ENCODE peak calls at places on chromosomes 4 and X, in six cellular contexts. E is sigmoid colon, U is endothelial cell of umbilical vein, B is A549, V is HCT116, T is transverse colon. G is an unnamed sample.

GRCh38 chrX:29172880-29173279 is 585.6 kb downstream of the IL1RAPL1 start:
- DNase-seq in E (no peak), U (peak), B (no peak), V (no peak), T (no peak), G (no peak)

GRCh38 chr4:18529482-18529881 is 507.9 kb upstream of the LCORL start:
- DNase-seq in E (no peak), U (no peak), B (no peak), V (no peak), T (no peak), G (no peak)

GRCh38 chr4:84433603-84434232 is 65.4 kb downstream of the NKX6-1 start:
- DNase-seq in E (no peak), U (no peak), B (no peak), V (no peak), T (no peak), G (no peak)

GRCh38 chr4:70927502-70928139 is 25.5 kb downstream of the MOB1B start:
- DNase-seq in E (no peak), U (no peak), B (no peak), V (no peak), T (no peak), G (no peak)

GRCh38 chr4:962231-963208 is 10.8 kb downstream of the DGKQ start:
- DNase-seq in E (peak), U (no peak), B (no peak), V (no peak), T (peak), G (peak)

GRCh38 chr4:13126976-13127910 is 356.9 kb downstream of the RAB28 start:
- DNase-seq in E (no peak), U (no peak), B (no peak), V (no peak), T (no peak), G (no peak)

GRCh38 chr4:39706334-39706733 is 8.4 kb downstream of the UBE2K start:
- DNase-seq in E (peak), U (peak), B (peak), V (peak), T (peak), G (no peak)

GRCh38 chrX:82757614-82758013 is 750.5 kb upstream of the POU3F4 start:
- DNase-seq in E (no peak), U (no peak), B (no peak), V (no peak), T (no peak), G (no peak)

GRCh38 chr4:9927317-9928007 is 93.8 kb downstream of the SLC2A9 start:
- DNase-seq in E (no peak), U (no peak), B (no peak), V (no peak), T (no peak), G (no peak)

GRCh38 chrX:107725761-107726555 is 49.6 kb downstream of the TSC22D3 start:
- DNase-seq in E (no peak), U (peak), B (peak), V (no peak), T (no peak), G (no peak)

GRCh38 chrX:129606918-129607317 is 47.8 kb downstream of the APLN start:
- DNase-seq in E (peak), U (peak), B (peak), V (peak), T (peak), G (peak)

GRCh38 chr4:104022871-104023270 is 303.1 kb upstream of the TACR3 start:
- DNase-seq in E (no peak), U (no peak), B (no peak), V (no peak), T (no peak), G (no peak)

GRCh38 chrX:130110379-130111219 is at the start of gene ELF4:
- DNase-seq in E (peak), U (no peak), B (peak), V (no peak), T (peak), G (peak)

GRCh38 chr4:6742989-6743388 is 27.0 kb downstream of the BLOC1S4 start:
- DNase-seq in E (no peak), U (no peak), B (no peak), V (no peak), T (no peak), G (no peak)

GRCh38 chr4:2070421-2071251 is 11.5 kb downstream of the NAT8L start:
- DNase-seq in E (peak), U (no peak), B (no peak), V (no peak), T (no peak), G (no peak)

GRCh38 chr4:112748352-112748900 is 111.5 kb downstream of the LARP7 start:
- DNase-seq in E (no peak), U (no peak), B (no peak), V (no peak), T (no peak), G (no peak)

GRCh38 chr4:128277856-128278255 is 9.8 kb downstream of the PGRMC2 start:
- DNase-seq in E (no peak), U (no peak), B (no peak), V (no peak), T (no peak), G (no peak)

GRCh38 chrX:99301990-99302389 is 1108.1 kb downstream of the PCDH19 start:
- DNase-seq in E (no peak), U (no peak), B (peak), V (no peak), T (no peak), G (no peak)

GRCh38 chrX:50747471-50747900 is 66.5 kb downstream of the SHROOM4 start:
- DNase-seq in E (no peak), U (peak), B (peak), V (no peak), T (no peak), G (no peak)

GRCh38 chr4:169103966-169104412 is 93.9 kb upstream of the CBR4 start:
- DNase-seq in E (no peak), U (no peak), B (no peak), V (no peak), T (no peak), G (no peak)

GRCh38 chr4:1624519-1624910 is 59.6 kb downstream of the FAM53A start:
- DNase-seq in E (no peak), U (no peak), B (no peak), V (no peak), T (no peak), G (no peak)

GRCh38 chr4:142984871-142985585 is 138.9 kb upstream of the INPP4B start:
- DNase-seq in E (no peak), U (peak), B (peak), V (peak), T (no peak), G (no peak)

GRCh38 chr4:116469582-116469981 is 615.8 kb downstream of the TRAM1L1 start:
- DNase-seq in E (no peak), U (no peak), B (no peak), V (no peak), T (no peak), G (no peak)

GRCh38 chr4:156294577-156294976 is 340.9 kb upstream of the CTSO start:
- DNase-seq in E (no peak), U (peak), B (peak), V (peak), T (no peak), G (no peak)

GRCh38 chr4:28209371-28209924 is 1348.8 kb downstream of the STIM2 start:
- DNase-seq in E (no peak), U (no peak), B (no peak), V (no peak), T (no peak), G (no peak)

GRCh38 chr4:26576171-26576829 is 7.6 kb upstream of the TBC1D19 start:
- DNase-seq in E (no peak), U (no peak), B (no peak), V (no peak), T (no peak), G (no peak)

GRCh38 chrX:153928846-153929245 is 2.8 kb upstream of the ARHGAP4 start:
- DNase-seq in E (no peak), U (no peak), B (no peak), V (no peak), T (no peak), G (no peak)

DNA sequence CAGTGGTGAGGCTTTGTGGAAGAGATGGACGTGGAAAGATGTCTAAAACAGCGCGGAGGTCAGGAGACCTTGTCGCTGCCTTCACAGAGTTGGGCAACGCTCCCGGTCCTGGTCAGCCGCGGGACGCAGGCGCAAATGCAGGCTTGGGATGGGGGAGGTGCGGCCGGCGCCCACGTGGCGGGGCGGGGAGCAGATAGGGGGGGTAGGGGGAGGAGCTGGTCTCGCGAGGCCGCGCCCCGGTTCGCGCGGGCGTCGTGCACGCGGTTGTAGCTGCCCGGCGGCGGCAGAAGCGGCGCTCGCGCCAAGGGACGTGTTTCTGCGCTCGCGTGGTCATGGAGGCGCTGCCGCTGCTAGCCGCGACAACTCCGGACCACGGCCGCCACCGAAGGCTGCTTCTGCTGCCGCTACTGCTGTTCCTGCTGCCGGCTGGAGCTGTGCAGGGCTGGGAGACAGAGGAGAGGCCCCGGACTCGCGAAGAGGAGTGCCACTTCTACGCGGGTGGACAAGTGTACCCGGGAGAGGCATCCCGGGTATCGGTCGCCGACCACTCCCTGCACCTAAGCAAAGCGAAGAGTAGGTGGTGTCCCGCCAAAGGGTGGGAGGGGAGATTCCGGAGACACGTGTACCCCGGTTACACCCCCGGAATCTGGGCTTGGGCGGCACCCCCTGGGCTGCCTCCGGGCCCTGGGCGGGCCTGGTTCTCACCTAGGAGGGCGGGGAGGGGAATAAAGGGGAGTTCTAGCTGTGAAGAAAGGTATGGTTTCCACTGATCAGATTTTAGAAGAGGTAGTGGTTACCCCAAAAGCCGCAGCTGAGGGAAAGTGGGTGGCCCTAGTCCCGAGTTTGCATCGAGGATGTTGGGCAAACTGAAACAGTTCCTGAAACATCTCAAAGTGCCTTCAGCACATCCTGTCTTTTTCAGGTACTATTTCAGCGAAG is at the start of gene PRDX4:
- DNase-seq in E (peak), U (peak), B (peak), V (peak), T (peak), G (peak)
- TF ChIP-seq POLR2A in E (no peak), U (peak), B (peak), V (peak), T (peak), G (peak)

GRCh38 chr4:20256381-20256881 is 4.7 kb downstream of the SLIT2 start:
- DNase-seq in E (no peak), U (peak), B (no peak), V (no peak), T (no peak), G (no peak)
- H3K4me3 ChIP-seq in E (peak), U (no peak), B (no peak), V (no peak), T (peak), G (peak)

GRCh38 chrX:2656243-2656836 is 34.8 kb upstream of the CD99 start:
- DNase-seq in E (no peak), U (no peak), B (no peak), V (no peak), T (no peak), G (no peak)
- H3K27ac ChIP-seq in E (no peak), U (no peak), B (no peak), V (no peak), T (no peak), G (no peak)

GRCh38 chr4:102842367-102842766 is 15.0 kb upstream of the UBE2D3 start:
- DNase-seq in E (no peak), U (no peak), B (no peak), V (no peak), T (no peak), G (no peak)
- TF ChIP-seq POLR2A in E (no peak), U (no peak), B (no peak), V (no peak), T (no peak), G (no peak)

DNA sequence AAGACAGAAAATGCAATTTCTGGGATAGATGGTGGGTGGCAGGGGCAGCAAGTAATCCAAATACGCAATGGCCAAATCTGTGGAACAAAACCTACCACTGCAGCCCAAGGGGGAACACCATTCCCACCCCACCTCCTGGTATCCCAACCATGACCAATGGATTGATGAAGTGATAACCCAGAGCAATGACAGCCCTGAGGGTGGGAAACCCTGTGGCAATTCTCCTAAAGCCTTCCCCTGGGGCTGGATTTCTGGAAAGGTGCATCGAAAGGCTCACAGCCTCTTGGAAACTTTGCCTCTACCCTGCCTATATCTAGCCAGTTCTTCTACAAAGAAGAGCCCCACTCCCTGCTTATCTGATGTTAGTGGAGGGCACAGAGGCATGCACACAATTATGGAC is 59.9 kb upstream of the TXK start:
- DNase-seq in E (no peak), U (no peak), B (no peak), V (no peak), T (no peak), G (no peak)
- H3K4me3 ChIP-seq in E (no peak), U (no peak), B (no peak), V (no peak), T (no peak), G (no peak)

GRCh38 chr4:148311493-148311892 is 130.7 kb downstream of the NR3C2 start:
- DNase-seq in E (no peak), U (no peak), B (no peak), V (no peak), T (no peak), G (no peak)
- H3K27ac ChIP-seq in E (no peak), U (no peak), B (no peak), V (no peak), T (no peak), G (no peak)

GRCh38 chrX:1493877-1494510 is 41.3 kb upstream of the ASMTL start:
- DNase-seq in E (no peak), U (no peak), B (no peak), V (no peak), T (peak), G (no peak)
- TF ChIP-seq POLR2A in E (no peak), U (no peak), B (no peak), V (no peak), T (no peak), G (no peak)

DNA sequence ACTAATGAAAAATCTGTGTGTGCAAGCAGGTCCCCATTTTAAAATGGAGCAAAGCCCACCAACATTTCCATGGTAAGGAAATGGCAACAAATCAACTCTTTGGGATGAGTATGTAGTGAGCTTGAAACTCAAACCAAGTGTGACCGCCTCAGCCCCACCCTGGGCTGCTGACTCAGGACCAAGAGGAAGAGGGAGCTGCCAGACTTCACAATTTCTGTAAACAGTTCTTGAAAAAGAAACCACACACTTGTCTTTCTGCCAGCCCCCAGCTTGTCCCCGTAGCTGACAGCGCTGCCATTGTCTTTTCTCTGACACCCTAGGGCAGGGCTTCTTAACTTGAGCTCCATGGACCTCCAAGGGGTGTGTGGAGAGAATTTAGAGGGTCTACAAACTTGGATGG is 10.3 kb downstream of the RTL5 start:
- DNase-seq in E (peak), U (peak), B (no peak), V (no peak), T (peak), G (peak)
- H3K4me3 ChIP-seq in E (no peak), U (no peak), B (no peak), V (no peak), T (no peak), G (no peak)